ENCODE peak calls at places on chromosomes 16 and 17, in nine cellular contexts. N is Peyer's patch, O is foreskin fibroblast, B is ovary, G is cardiac fibroblast, L is neural progenitor cell, Z is pancreas, K is mammary epithelial cell, A is AG09309. M is an unnamed sample.
A peak's percentile ranks its signal among the peaks of the same experiment; 100 is the strongest.

GRCh38 chr16:17836868-17837602 is 366.3 kb upstream of the XYLT1 start:
- DNase-seq in N (no peak), O (peak; percentile 92), B (no peak), G (peak; percentile 87), L (peak; percentile 75), Z (no peak), K (peak; percentile 93), A (peak; percentile 96), M (peak; percentile 96)

GRCh38 chr17:37830151-37830993 is 85.5 kb upstream of the HNF1B start:
- DNase-seq in N (no peak), O (no peak), B (no peak), G (no peak), L (no peak), Z (no peak), K (no peak), A (no peak), M (no peak)

GRCh38 chr16:72590179-72590937 is 418.4 kb upstream of the PMFBP1 start:
- DNase-seq in N (no peak), O (peak; percentile 10), B (no peak), G (no peak), L (no peak), Z (no peak), K (no peak), A (no peak), M (no peak)

GRCh38 chr16:87844374-87844733 is 25.0 kb downstream of the SLC7A5 start:
- DNase-seq in N (no peak), O (no peak), B (no peak), G (peak; percentile 67), L (peak; percentile 66), Z (no peak), K (no peak), A (no peak), M (no peak)

GRCh38 chr16:57372372-57373116 is at the start of gene CX3CL1:
- DNase-seq in N (peak; percentile 74), O (no peak), B (no peak), G (no peak), L (peak; percentile 93), Z (peak; percentile 83), K (peak; percentile 62), A (no peak), M (peak; percentile 50)

GRCh38 chr17:19317359-19318095 is 45.0 kb downstream of the B9D1 start:
- DNase-seq in N (peak; percentile 83), O (peak; percentile 81), B (peak; percentile 95), G (peak; percentile 82), L (peak; percentile 87), Z (no peak), K (no peak), A (no peak), M (peak; percentile 40)

GRCh38 chr16:67339453-67339852 is 12.8 kb downstream of the LRRC36 start:
- DNase-seq in N (no peak), O (peak; percentile 11), B (no peak), G (peak; percentile 57), L (no peak), Z (no peak), K (no peak), A (no peak), M (peak; percentile 70)

GRCh38 chr17:2233441-2233947 is 70.1 kb downstream of the SMG6 start:
- DNase-seq in N (no peak), O (peak; percentile 75), B (peak; percentile 24), G (peak; percentile 76), L (no peak), Z (no peak), K (no peak), A (no peak), M (no peak)

GRCh38 chr16:84141143-84141670 is 3.8 kb downstream of the HSDL1 start:
- DNase-seq in N (no peak), O (no peak), B (no peak), G (no peak), L (no peak), Z (no peak), K (no peak), A (no peak), M (no peak)

GRCh38 chr16:84143081-84143480 is 1.9 kb downstream of the HSDL1 start:
- DNase-seq in N (no peak), O (no peak), B (no peak), G (no peak), L (no peak), Z (no peak), K (no peak), A (no peak), M (no peak)

GRCh38 chr16:84143784-84144199 is 1.2 kb downstream of the HSDL1 start:
- DNase-seq in N (no peak), O (no peak), B (no peak), G (no peak), L (peak; percentile 71), Z (no peak), K (no peak), A (no peak), M (no peak)

GRCh38 chr16:84144301-84144858 is 597 bp downstream of the HSDL1 start:
- DNase-seq in N (peak; percentile 62), O (no peak), B (peak; percentile 19), G (peak; percentile 18), L (peak; percentile 62), Z (no peak), K (peak; percentile 14), A (no peak), M (peak; percentile 10)

GRCh38 chr16:84144859-84145639 is at the start of the genes DNAAF1 and HSDL1:
- DNase-seq in N (peak; percentile 96), O (peak; percentile 77), B (peak; percentile 88), G (peak; percentile 81), L (peak; percentile 97), Z (peak; percentile 94), K (peak; percentile 81), A (peak; percentile 13), M (peak; percentile 72)
- TF ChIP-seq CTCF in N (no peak), O (no peak), B (peak; percentile 4), G (no peak), L (peak; percentile 43), Z (no peak), K (peak; percentile 16), A (no peak), M (no peak)

GRCh38 chr17:48296453-48296852 is 133.6 kb downstream of the SKAP1 start:
- DNase-seq in N (no peak), O (no peak), B (no peak), G (no peak), L (no peak), Z (no peak), K (no peak), A (no peak), M (no peak)

GRCh38 chr17:48293319-48294192 is 136.5 kb downstream of the SKAP1 start:
- DNase-seq in N (no peak), O (no peak), B (no peak), G (no peak), L (no peak), Z (no peak), K (no peak), A (no peak), M (no peak)

GRCh38 chr17:48297825-48298224 is 132.2 kb downstream of the SKAP1 start:
- DNase-seq in N (no peak), O (no peak), B (no peak), G (no peak), L (no peak), Z (no peak), K (no peak), A (no peak), M (no peak)

GRCh38 chr17:48294193-48294909 is 135.7 kb downstream of the SKAP1 start:
- DNase-seq in N (no peak), O (no peak), B (no peak), G (no peak), L (no peak), Z (no peak), K (no peak), A (no peak), M (no peak)

DNA sequence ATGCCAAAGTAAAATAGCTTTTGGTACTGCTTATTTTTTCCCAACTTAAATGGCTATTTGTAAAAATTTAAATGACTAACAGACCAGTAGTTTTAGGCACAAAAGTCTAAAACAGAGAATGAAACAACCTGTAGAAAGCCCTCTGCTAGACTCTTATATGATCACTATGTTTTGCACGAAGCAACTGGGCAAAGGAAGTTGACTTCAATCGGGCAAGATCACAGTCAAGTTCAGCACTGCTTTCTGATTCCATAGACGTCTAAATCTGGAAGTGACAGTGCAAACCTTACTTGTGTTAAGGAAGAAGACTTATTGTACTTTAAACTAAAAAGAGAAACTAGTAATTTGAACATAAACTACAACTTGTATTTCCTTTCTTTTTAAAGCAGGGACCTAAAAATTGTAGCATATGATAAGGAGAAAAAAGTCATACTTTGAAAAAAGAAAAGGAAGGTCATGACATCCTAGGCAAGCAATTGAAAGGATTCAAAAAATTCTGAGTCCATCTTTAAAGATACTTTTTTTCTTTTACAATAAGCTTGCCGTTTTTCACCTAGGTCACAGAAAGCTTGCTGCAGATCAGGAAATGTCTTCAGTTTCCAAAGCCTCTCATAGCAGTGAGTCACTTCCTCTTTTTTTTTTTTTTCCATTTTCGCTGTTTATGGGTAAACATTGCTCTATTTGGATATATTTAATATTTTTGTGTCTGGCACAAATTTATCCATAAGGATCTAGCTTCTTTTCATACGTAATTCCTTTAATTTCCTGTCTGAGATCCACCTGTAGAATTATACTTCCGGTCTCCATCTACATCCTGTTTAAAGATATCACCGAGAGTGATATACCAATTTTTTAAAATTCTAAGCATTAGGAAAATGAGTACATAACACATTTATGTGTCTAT is 134.8 kb downstream of the SKAP1 start:
- DNase-seq in N (no peak), O (peak; percentile 2), B (no peak), G (peak; percentile 53), L (no peak), Z (no peak), K (no peak), A (no peak), M (peak; percentile 4)
- H3K4me3 ChIP-seq in N (no peak overlapping the region), O (no peak overlapping the region), B (no peak overlapping the region), G (no peak overlapping the region), L (no peak overlapping the region), Z (no peak overlapping the region), K (no peak overlapping the region), A (no peak overlapping the region), M (no peak overlapping the region)

DNA sequence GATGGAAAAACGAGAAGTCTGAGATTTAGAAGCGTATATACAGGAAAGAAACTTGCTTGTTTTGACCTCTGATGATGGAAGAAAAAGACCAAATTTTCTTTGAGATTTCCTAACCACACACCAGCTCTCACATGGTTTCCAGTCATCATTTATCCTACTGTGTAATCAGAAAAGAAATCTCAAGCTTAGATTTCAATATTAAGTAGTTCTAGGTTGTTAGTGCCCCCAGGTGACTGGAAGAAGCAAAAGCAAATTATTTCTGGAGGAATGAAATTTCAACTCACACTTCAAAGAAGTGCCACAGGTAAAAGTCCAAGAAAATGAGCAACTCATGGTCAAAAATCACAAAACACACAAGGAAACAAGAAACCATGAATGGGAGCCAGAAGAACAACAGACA is 51.8 kb upstream of the KDM6B start:
- DNase-seq in N (no peak), O (peak; percentile 30), B (no peak), G (peak; percentile 56), L (no peak), Z (no peak), K (peak; percentile 32), A (peak; percentile 27), M (peak; percentile 80)
- TF ChIP-seq CTCF in N (no peak), O (peak; percentile 47), B (no peak), G (peak; percentile 13), L (no peak), Z (no peak), K (peak; percentile 35), A (peak; percentile 46), M (peak; percentile 58)

DNA sequence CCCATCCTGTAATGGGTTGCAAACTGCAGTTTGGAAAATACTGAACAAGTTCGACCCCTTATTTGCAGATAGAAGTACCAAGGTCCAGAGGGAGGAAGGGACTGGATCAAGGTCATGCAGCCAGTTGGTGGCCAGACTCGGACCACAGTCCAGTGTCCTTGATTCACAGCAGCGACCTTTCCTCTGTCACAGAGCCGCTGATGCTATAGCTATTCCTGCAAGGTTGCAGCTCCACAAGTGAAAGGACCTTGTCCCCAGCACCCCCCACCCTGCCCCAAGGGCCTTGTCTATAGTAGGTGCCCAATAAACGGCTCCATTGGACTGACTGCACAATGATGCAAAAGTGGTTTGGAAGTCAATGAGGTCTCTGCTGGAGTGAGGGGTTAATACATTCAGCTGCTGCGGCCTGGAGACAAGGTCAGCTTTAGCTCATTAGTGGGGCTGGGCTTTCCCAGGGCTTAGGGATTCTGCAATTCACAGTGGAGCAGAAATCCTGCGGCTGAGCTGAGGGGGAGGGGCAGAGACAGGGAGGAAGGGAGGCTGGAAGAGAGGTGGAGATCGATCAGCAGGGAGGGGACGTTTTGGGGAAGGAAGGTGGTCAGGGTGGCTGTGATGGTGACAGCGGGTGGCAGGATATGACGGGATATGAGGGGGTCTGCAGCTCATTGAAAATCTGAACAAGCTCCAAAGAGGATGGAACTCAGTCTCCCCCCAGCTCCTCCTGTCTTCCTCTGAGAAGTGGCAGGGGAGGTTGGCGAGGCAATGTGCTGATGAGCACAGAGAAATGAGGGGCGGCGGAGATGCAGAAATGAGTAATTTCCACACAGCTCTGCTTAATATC is 13.3 kb upstream of the CRHR1 start:
- DNase-seq in N (no peak), O (no peak), B (no peak), G (no peak), L (peak; percentile 90), Z (no peak), K (no peak), A (no peak), M (no peak)
- H3K4me3 ChIP-seq in N (no peak overlapping the region), O (no peak overlapping the region), B (no peak overlapping the region), G (no peak overlapping the region), L (peak overlapping the region; percentile 37), Z (no peak overlapping the region), K (no peak overlapping the region), A (no peak overlapping the region), M (no peak overlapping the region)